ENCODE peak calls at places on chromosomes 2 and 18, in seven cellular contexts. D is vagina; S is CD8-positive, alpha-beta T cell; I is AG04449; A is substantia nigra; X is GM20000; Z is activated CD4-positive, alpha-beta T cell treated with anti-CD3 and anti-CD28 coated beads, Interleukin-2, amount 50 U/mL, for 4 hours. K is an unnamed sample.

GRCh38 chr2:160464996-160465395 is 28.6 kb downstream of the RBMS1 start:
- DNase-seq in D (no peak), S (no peak), I (no peak), A (no peak), X (no peak), Z (no peak), K (no peak)

GRCh38 chr2:37795938-37796337 is 124.5 kb upstream of the CDC42EP3 start:
- DNase-seq in D (no peak), S (no peak), I (peak; percentile 87), A (no peak), X (no peak), Z (no peak), K (no peak)

GRCh38 chr2:217047209-217047998 is 187.5 kb upstream of the TNP1 start:
- DNase-seq in D (no peak), S (no peak), I (no peak), A (no peak), X (no peak), Z (no peak), K (no peak)

GRCh38 chr2:131009713-131010475 is 83.4 kb downstream of the FAM168B start:
- DNase-seq in D (no peak), S (no peak), I (no peak), A (no peak), X (no peak), Z (no peak), K (no peak)

GRCh38 chr18:6414118-6414722 is 491 bp downstream of the L3MBTL4 start:
- DNase-seq in D (no peak), S (no peak), I (no peak), A (peak; percentile 65), X (peak; percentile 97), Z (no peak), K (no peak)

GRCh38 chr2:109562421-109562820 is 51.3 kb downstream of the SEPTIN10 start:
- DNase-seq in D (no peak), S (no peak), I (no peak), A (no peak), X (no peak), Z (no peak), K (no peak)

GRCh38 chr18:49486617-49486958 is 446 bp downstream of the C18orf32 start:
- DNase-seq in D (no peak), S (no peak), I (no peak), A (no peak), X (no peak), Z (no peak), K (no peak)

GRCh38 chr2:240427729-240428128 is 7.7 kb upstream of the GPC1 start:
- DNase-seq in D (no peak), S (no peak), I (no peak), A (no peak), X (no peak), Z (no peak), K (no peak)

GRCh38 chr18:48228301-48228715 is 180.9 kb downstream of the ZBTB7C start:
- DNase-seq in D (no peak), S (no peak), I (no peak), A (no peak), X (no peak), Z (no peak), K (no peak)

GRCh38 chr18:59210311-59210710 is 9.6 kb upstream of the GRP start:
- DNase-seq in D (no peak), S (no peak), I (no peak), A (no peak), X (no peak), Z (no peak), K (no peak)

GRCh38 chr2:86035371-86035882 is 70.3 kb downstream of the POLR1A start:
- DNase-seq in D (no peak), S (peak; percentile 36), I (no peak), A (no peak), X (no peak), Z (no peak), K (no peak)

GRCh38 chr2:191950132-191950885 is 103.4 kb upstream of the CAVIN2 start:
- DNase-seq in D (no peak), S (no peak), I (no peak), A (no peak), X (no peak), Z (no peak), K (no peak)

K was measured in T-helper 9 cell.